ENCODE peak calls at places on chromosome 18, in four cellular contexts. V is GM12865, I is foreskin fibroblast, J is adrenal gland. H is an unnamed sample.

GRCh38 chr18:46868171-46868921 is 49.0 kb downstream of the PIAS2 start:
- DNase-seq in V (no peak), I (no peak), J (no peak), H (no peak)

GRCh38 chr18:7059276-7059675 is 58.3 kb downstream of the LAMA1 start:
- DNase-seq in V (no peak), I (no peak), J (no peak), H (no peak)

GRCh38 chr18:61764381-61764780 is 128.4 kb downstream of the RNF152 start:
- DNase-seq in V (peak), I (no peak), J (no peak), H (no peak)

GRCh38 chr18:35526476-35527120 is 28.8 kb upstream of the INO80C start:
- DNase-seq in V (no peak), I (no peak), J (peak), H (no peak)

GRCh38 chr18:21703241-21703820 is 1.2 kb downstream of the ABHD3 start:
- DNase-seq in V (peak), I (no peak), J (no peak), H (no peak)

GRCh38 chr18:21112140-21112473 is 494 bp upstream of the ROCK1 start:
- DNase-seq in V (no peak), I (peak), J (no peak), H (no peak)

GRCh38 chr18:31738460-31739407 is 21.9 kb downstream of the SLC25A52 start:
- DNase-seq in V (no peak), I (no peak), J (no peak), H (no peak)

GRCh38 chr18:25039781-25040180 is 312.2 kb downstream of the ZNF521 start:
- DNase-seq in V (no peak), I (no peak), J (no peak), H (no peak)

GRCh38 chr18:8140841-8141501 is 468.3 kb upstream of the RAB12 start:
- DNase-seq in V (no peak), I (peak), J (peak), H (no peak)

GRCh38 chr18:71707985-71708500 is 836.1 kb downstream of the CBLN2 start:
- DNase-seq in V (no peak), I (no peak), J (no peak), H (no peak)

DNA sequence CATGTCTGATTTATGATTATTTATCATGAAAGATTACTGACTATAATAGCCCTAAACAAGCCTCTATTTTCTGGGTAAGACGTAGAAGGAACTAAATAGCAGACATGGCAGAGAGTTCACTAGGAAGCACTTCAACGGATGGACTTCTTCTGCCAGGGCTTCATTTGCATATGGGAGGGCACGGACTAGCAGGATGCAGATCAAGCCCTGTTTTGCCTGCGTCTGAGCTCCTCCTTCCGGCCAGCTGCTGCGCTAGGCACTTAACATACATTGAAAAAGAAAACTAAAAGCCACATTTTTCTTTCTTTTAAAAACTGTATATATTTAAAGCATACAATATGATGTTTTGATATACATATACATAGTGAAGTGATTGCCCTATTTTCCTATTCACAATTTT is 340.0 kb upstream of the MEX3C start:
- DNase-seq in V (peak), I (no peak), J (no peak), H (no peak)
- TF ChIP-seq CTCF in V (no peak), I (no peak), J (no peak), H (no peak)

GRCh38 chr18:28458751-28459150 is 281.8 kb upstream of the CDH2 start:
- DNase-seq in V (no peak), I (no peak), J (no peak), H (no peak)

GRCh38 chr18:28457784-28458183 is 280.9 kb upstream of the CDH2 start:
- DNase-seq in V (no peak), I (no peak), J (no peak), H (no peak)

GRCh38 chr18:28455971-28456370 is 279.0 kb upstream of the CDH2 start:
- DNase-seq in V (no peak), I (no peak), J (no peak), H (no peak)

DNA sequence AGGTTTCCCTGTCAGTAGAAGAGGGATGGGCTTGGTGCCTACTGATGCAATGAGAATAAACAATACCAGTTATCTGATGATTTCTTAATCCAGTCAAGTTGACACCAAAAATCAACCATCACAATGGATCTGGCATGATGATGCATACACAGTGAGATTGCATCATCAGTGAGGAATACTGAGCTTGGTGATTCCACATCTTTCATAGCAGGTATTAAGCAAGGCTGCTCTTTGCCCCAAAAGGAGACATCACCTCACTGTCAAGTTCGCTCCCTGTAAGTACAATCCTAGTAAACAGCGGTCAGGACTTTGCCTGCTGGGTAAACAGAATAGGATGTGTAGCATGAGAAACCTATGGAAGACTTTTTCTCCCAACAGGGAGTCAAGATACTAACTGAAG is 282.7 kb upstream of the CDH2 start:
- DNase-seq in V (no peak), I (no peak), J (no peak), H (no peak)
- H3K4me3 ChIP-seq in V (no peak), I (no peak), J (no peak), H (no peak)

GRCh38 chr18:40415224-40415791 is 1539.7 kb upstream of the PIK3C3 start:
- DNase-seq in V (no peak), I (no peak), J (no peak), H (no peak)
- TF ChIP-seq CTCF in V (no peak), I (no peak), J (no peak), H (no peak)

GRCh38 chr18:38330573-38330972 is 765.0 kb upstream of the CELF4 start:
- DNase-seq in V (peak), I (no peak), J (no peak), H (no peak)
- H3K4me3 ChIP-seq in V (no peak), I (no peak), J (no peak), H (no peak)

DNA sequence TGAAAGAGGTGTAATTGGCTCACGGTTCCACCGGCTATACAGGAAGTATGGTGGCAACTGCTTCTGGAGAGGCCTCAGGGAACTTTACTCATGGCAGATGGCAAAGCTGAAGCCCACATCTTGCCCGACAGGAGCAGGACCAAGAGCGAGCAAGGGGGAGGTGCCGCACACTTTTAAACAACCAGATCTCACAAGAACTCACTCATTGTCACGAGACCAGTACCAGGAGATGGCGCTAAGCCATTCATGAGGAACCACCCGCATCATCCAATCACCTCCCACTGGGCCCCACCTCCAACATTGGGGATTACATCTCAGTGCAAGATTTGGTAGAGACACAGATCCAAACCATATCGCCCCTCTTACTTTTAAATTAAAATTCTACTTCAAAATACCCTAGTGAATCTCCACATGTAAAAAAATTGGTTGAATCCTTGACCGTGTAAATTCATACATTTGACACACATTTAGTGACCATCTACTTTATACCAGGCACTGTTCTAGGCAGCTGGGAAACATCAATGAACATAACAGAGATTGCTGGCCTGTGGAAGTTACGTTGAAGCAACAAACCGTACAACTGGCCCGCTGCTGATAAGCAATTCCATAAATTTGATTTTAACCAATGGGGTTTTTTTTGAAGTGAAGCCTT is 87.6 kb downstream of the ALPK2 start:
- DNase-seq in V (peak), I (no peak), J (no peak), H (no peak)
- TF ChIP-seq CTCF in V (peak), I (no peak), J (no peak), H (peak)

GRCh38 chr18:55199291-55199963 is 240.2 kb upstream of the CCDC68 start:
- DNase-seq in V (no peak), I (no peak), J (no peak), H (no peak)
- H3K4me3 ChIP-seq in V (no peak), I (no peak), J (no peak), H (no peak)